ENCODE peak calls at places on chromosomes 13 and 19, in six cellular contexts. C is PC-9, D is SK-N-SH, W is PC-3, O is GM23338, K is MM.1S. A is an unnamed sample. For H3F3A and H3K9me2, the result is how much of the 10 kb centered on the place peaks cover.

GRCh38 chr19:36081385-36081784 is 26.7 kb downstream of the WDR62 start:
- DNase-seq in D (no peak), K (no peak), O (no peak), C (no peak), W (no peak), A (no peak)

GRCh38 chr13:78168981-78169380 is 250.3 kb upstream of the EDNRB start:
- DNase-seq in C (no peak), D (no peak), K (no peak), O (peak), W (no peak), A (no peak)

GRCh38 chr13:113555141-113555540 is 29.4 kb upstream of the TFDP1 start:
- DNase-seq in C (no peak), W (no peak), K (no peak), D (no peak), O (no peak), A (no peak)

GRCh38 chr19:49579947-49580263 is 451 bp downstream of the NOSIP start:
- DNase-seq in W (no peak), O (no peak), K (no peak), C (no peak), D (peak), A (peak)

GRCh38 chr19:49556412-49557398 is 23.7 kb downstream of the NOSIP start:
- DNase-seq in D (no peak), K (no peak), W (no peak), C (no peak), O (peak), A (no peak)

GRCh38 chr13:65768545-65768944 is 1461.6 kb downstream of the PCDH9 start:
- DNase-seq in D (no peak), C (peak), W (no peak), O (peak), K (no peak), A (no peak)

GRCh38 chr19:17348700-17349099 is 11.3 kb downstream of the GTPBP3 start:
- DNase-seq in K (no peak), D (peak), O (peak), W (peak), C (peak), A (peak)

GRCh38 chr13:35512271-35512920 is 35.9 kb upstream of the MAB21L1 start:
- DNase-seq in C (no peak), D (no peak), O (no peak), W (peak), K (no peak), A (peak)

GRCh38 chr13:95301135-95301946 is at the start of gene ABCC4:
- DNase-seq in W (peak), K (peak), C (peak), O (peak), D (peak), A (peak)

DNA sequence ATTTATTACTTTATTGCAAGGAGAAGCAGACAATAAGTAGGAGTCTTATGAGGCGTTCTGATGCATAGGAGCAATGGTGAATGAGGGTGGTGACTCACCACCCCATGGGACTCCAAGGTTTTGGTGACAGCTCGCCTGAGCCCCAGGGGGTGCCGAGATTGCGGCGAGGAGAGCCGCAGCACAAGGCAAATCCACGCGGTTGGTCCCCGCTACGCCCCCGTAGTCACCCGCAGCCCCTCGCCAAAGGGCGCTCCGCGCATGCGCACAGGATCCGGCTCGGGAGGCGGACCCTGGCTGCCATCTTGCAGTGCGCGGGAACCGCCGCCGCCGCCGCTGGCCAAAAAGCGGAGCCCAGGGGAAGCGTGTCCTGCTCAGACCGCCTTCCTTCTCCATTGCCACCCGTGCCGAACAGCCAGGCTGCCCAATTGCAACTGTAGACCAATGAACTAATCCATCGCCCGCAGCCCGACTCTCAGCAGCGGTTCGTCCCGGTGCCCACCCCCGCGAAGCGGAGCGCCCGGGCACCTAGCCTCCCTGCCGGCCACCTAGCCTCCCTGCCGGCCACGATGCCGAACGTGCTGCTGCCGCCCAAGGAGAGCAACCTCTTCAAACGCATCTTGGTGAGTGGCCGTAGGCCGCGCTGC is at the start of gene NAA16:
- DNase-seq in C (peak), K (peak), D (peak), W (peak), O (peak), A (peak)
- H3F3A ChIP-seq in C (under half), K (under half), D (under half), W (under half), O (under half), A (under half)

GRCh38 chr19:15453091-15453498 is 3.3 kb upstream of the WIZ start:
- DNase-seq in C (no peak), O (peak), D (peak), K (no peak), W (no peak), A (peak)

GRCh38 chr19:15453906-15454305 is 4.2 kb upstream of the WIZ start:
- DNase-seq in C (no peak), O (no peak), K (no peak), W (no peak), D (no peak), A (no peak)

GRCh38 chr19:15455996-15456395 is 6.2 kb upstream of the WIZ start:
- DNase-seq in O (no peak), K (no peak), W (no peak), D (no peak), C (no peak), A (no peak)

GRCh38 chr19:15452111-15453047 is 2.6 kb upstream of the WIZ start:
- DNase-seq in O (peak), K (no peak), W (peak), C (peak), D (peak), A (peak)

GRCh38 chr19:15454371-15454800 is 4.6 kb upstream of the WIZ start:
- DNase-seq in W (no peak), D (no peak), K (no peak), C (no peak), O (no peak), A (no peak)
- H2AFZ ChIP-seq in W (no peak), D (no peak), K (no peak), C (no peak), O (no peak), A (no peak)

DNA sequence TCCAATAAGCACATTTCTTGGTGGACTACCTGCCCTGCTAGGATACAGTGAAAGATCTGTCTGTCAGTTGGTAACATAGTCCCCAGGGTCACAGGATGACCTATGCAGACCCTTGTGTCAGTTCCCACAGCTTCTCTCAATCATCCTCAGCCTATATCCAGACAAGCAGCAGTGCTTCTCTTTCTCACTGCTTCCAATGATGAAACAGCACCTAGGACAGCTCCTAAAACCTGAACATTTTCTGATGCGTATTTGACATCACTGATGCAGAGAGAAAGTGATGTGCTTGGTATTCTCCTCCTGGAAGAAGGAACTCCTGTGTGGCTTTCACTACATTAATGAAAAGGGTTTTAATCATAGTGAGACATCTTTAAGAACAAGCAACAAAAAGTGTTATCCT is 43.7 kb downstream of the ZNF557 start:
- DNase-seq in O (peak), W (no peak), D (no peak), C (no peak), K (no peak), A (no peak)
- H3K9me2 ChIP-seq in O (under half), W (under half), D (under half), C (under half), K (under half), A (under half)

GRCh38 chr13:41463823-41464602 is 6.7 kb downstream of the RGCC start:
- DNase-seq in D (no peak), C (no peak), W (no peak), O (no peak), K (no peak), A (no peak)
- H3F3A ChIP-seq in D (under half), C (under half), W (under half), O (under half), K (under half), A (under half)

DNA sequence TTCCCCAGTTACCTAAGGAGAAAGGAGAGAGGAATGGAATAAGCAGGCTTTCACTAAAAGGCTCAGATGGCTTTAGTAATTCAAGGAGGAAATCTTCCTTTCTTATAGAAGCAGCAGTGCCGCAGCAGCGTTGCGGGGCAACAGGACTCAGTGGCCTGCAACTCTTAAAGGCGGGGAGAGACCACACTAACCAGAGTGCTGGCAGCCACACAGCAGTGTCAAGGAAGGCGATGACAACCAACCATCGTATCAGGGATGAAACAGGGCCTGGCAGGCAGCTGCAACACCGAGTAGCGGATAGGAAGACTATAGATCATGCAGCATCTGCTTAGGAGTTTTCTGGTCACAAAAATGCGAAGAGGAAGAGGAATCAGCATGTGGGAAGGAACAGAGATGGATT is 106.0 kb downstream of the ERCC5 start:
- DNase-seq in D (no peak), W (no peak), K (no peak), O (no peak), C (no peak), A (no peak)
- H2AFZ ChIP-seq in D (no peak), W (no peak), K (no peak), O (peak), C (no peak), A (no peak)

A was measured in GM23248.